ENCODE peak calls at places on chromosomes 13 and 19, in five cellular contexts. One of them, this sample, is unnamed.

GRCh38 chr13:73107970-73108369 is 49.2 kb downstream of the KLF5 start:
- DNase-seq in heart right ventricle: no peak
- DNase-seq in left lung: no peak
- DNase-seq in GM23338: no peak
- DNase-seq in CD8-positive, alpha-beta T cell: no peak
- DNase-seq in this sample: no peak

GRCh38 chr19:19539738-19540703 is 2.0 kb downstream of the CILP2 start:
- DNase-seq in heart right ventricle: peak; percentile 73
- DNase-seq in left lung: peak; percentile 96
- DNase-seq in GM23338: peak; percentile 98
- DNase-seq in CD8-positive, alpha-beta T cell: peak; percentile 41
- DNase-seq in this sample: no peak

GRCh38 chr13:53250272-53250875 is 221.8 kb downstream of the OLFM4 start:
- DNase-seq in heart right ventricle: no peak
- DNase-seq in left lung: no peak
- DNase-seq in GM23338: peak; percentile 92
- DNase-seq in CD8-positive, alpha-beta T cell: no peak
- DNase-seq in this sample: no peak

GRCh38 chr19:58318297-58318696 is 8.5 kb upstream of the ZSCAN22 start:
- DNase-seq in heart right ventricle: no peak
- DNase-seq in left lung: no peak
- DNase-seq in GM23338: no peak
- DNase-seq in CD8-positive, alpha-beta T cell: no peak
- DNase-seq in this sample: no peak

GRCh38 chr19:18104793-18105131 is 7.2 kb downstream of the MAST3 start:
- DNase-seq in heart right ventricle: no peak
- DNase-seq in left lung: no peak
- DNase-seq in GM23338: no peak
- DNase-seq in CD8-positive, alpha-beta T cell: no peak
- DNase-seq in this sample: no peak

GRCh38 chr13:43448605-43449004 is 338.2 kb downstream of the ENOX1 start:
- DNase-seq in heart right ventricle: no peak
- DNase-seq in left lung: no peak
- DNase-seq in GM23338: no peak
- DNase-seq in CD8-positive, alpha-beta T cell: no peak
- DNase-seq in this sample: no peak

GRCh38 chr19:19657397-19657783 is 6.1 kb downstream of the ATP13A1 start:
- DNase-seq in heart right ventricle: no peak
- DNase-seq in left lung: peak; percentile 46
- DNase-seq in GM23338: no peak
- DNase-seq in CD8-positive, alpha-beta T cell: no peak
- DNase-seq in this sample: no peak

GRCh38 chr13:77521194-77521593 is 14.3 kb upstream of the SCEL start:
- DNase-seq in heart right ventricle: no peak
- DNase-seq in left lung: no peak
- DNase-seq in GM23338: no peak
- DNase-seq in CD8-positive, alpha-beta T cell: no peak
- DNase-seq in this sample: no peak

GRCh38 chr13:110047511-110047910 is 259.4 kb downstream of the COL4A1 start:
- DNase-seq in heart right ventricle: peak; percentile 58
- DNase-seq in left lung: no peak
- DNase-seq in GM23338: no peak
- DNase-seq in CD8-positive, alpha-beta T cell: no peak
- DNase-seq in this sample: no peak

GRCh38 chr19:46494115-46494935 is 1.3 kb downstream of the PNMA8B start:
- DNase-seq in heart right ventricle: peak; percentile 17
- DNase-seq in left lung: peak; percentile 67
- DNase-seq in GM23338: peak; percentile 45
- DNase-seq in CD8-positive, alpha-beta T cell: no peak
- DNase-seq in this sample: no peak

GRCh38 chr19:55347442-55348009 is 7.0 kb downstream of the COX6B2 start:
- DNase-seq in heart right ventricle: no peak
- DNase-seq in left lung: no peak
- DNase-seq in GM23338: no peak
- DNase-seq in CD8-positive, alpha-beta T cell: no peak
- DNase-seq in this sample: no peak

GRCh38 chr13:32309812-32310706 is 5.1 kb downstream of the ZAR1L start:
- DNase-seq in heart right ventricle: no peak
- DNase-seq in left lung: no peak
- DNase-seq in GM23338: peak; percentile 74
- DNase-seq in CD8-positive, alpha-beta T cell: no peak
- DNase-seq in this sample: no peak

GRCh38 chr13:39322836-39323585 is 280.0 kb downstream of the LHFPL6 start:
- DNase-seq in heart right ventricle: no peak
- DNase-seq in left lung: no peak
- DNase-seq in GM23338: no peak
- DNase-seq in CD8-positive, alpha-beta T cell: no peak
- DNase-seq in this sample: no peak

GRCh38 chr19:49017666-49018351 is 918 bp upstream of the LHB start:
- DNase-seq in heart right ventricle: peak; percentile 55
- DNase-seq in left lung: peak; percentile 85
- DNase-seq in GM23338: peak; percentile 83
- DNase-seq in CD8-positive, alpha-beta T cell: peak; percentile 50
- DNase-seq in this sample: no peak

DNA sequence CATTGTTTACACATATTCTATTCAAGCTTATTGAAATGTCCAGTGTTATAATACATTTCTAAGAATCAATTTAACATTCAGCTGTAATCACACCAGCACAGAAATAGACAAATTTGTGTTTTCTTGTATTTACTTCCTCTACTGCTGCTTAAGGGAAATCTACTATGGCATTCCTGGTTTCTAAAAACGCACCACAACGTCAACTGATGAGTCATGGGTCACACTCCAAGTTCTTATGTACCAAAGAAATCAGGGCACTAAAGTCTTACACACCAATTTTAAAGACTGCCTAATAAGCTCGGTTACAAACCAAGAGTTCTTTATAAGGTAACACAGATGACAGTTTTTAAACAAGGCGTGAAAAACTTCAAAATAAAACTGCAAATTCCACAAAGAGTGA is 13.2 kb downstream of the LNX2 start:
- DNase-seq in heart right ventricle: no peak
- DNase-seq in left lung: no peak
- DNase-seq in GM23338: no peak
- DNase-seq in CD8-positive, alpha-beta T cell: no peak
- DNase-seq in this sample: no peak
- H3K4me1 ChIP-seq in heart right ventricle: peaks cover 46% of the 10 kb centered on the region
- H3K4me1 ChIP-seq in left lung: peaks cover 4% of the 10 kb centered on the region
- H3K4me1 ChIP-seq in GM23338: peaks cover 10% of the 10 kb centered on the region
- H3K4me1 ChIP-seq in CD8-positive, alpha-beta T cell: no peaks in the 10 kb centered on the region
- H3K4me1 ChIP-seq in this sample: no peaks in the 10 kb centered on the region

GRCh38 chr13:104773775-104774174 is 1707.6 kb upstream of the SLC10A2 start:
- DNase-seq in heart right ventricle: no peak
- DNase-seq in left lung: no peak
- DNase-seq in GM23338: peak; percentile 86
- DNase-seq in CD8-positive, alpha-beta T cell: no peak
- DNase-seq in this sample: no peak
- TF ChIP-seq CTCF in heart right ventricle: peak; percentile 53
- TF ChIP-seq CTCF in left lung: peak; percentile 22
- TF ChIP-seq CTCF in GM23338: peak; percentile 71
- TF ChIP-seq CTCF in CD8-positive, alpha-beta T cell: peak; percentile 56
- TF ChIP-seq CTCF in this sample: no peak

GRCh38 chr19:50667177-50667758 is 18.0 kb downstream of the C19orf81 start:
- DNase-seq in heart right ventricle: no peak
- DNase-seq in left lung: no peak
- DNase-seq in GM23338: peak; percentile 43
- DNase-seq in CD8-positive, alpha-beta T cell: no peak
- DNase-seq in this sample: no peak

GRCh38 chr19:50668416-50669318 is 19.4 kb downstream of the C19orf81 start:
- DNase-seq in heart right ventricle: no peak
- DNase-seq in left lung: no peak
- DNase-seq in GM23338: no peak
- DNase-seq in CD8-positive, alpha-beta T cell: no peak
- DNase-seq in this sample: no peak

GRCh38 chr19:50667759-50668231 is 18.6 kb downstream of the C19orf81 start:
- DNase-seq in heart right ventricle: no peak
- DNase-seq in left lung: no peak
- DNase-seq in GM23338: peak; percentile 39
- DNase-seq in CD8-positive, alpha-beta T cell: no peak
- DNase-seq in this sample: no peak

GRCh38 chr19:50670102-50670380 is 20.8 kb downstream of the C19orf81 start:
- DNase-seq in heart right ventricle: no peak
- DNase-seq in left lung: no peak
- DNase-seq in GM23338: no peak
- DNase-seq in CD8-positive, alpha-beta T cell: no peak
- DNase-seq in this sample: no peak

GRCh38 chr19:50669319-50670101 is 20.3 kb downstream of the C19orf81 start:
- DNase-seq in heart right ventricle: no peak
- DNase-seq in left lung: no peak
- DNase-seq in GM23338: peak; percentile 35
- DNase-seq in CD8-positive, alpha-beta T cell: peak; percentile 20
- DNase-seq in this sample: no peak
- H3K4me1 ChIP-seq in heart right ventricle: peaks cover 5% of the 10 kb centered on the region
- H3K4me1 ChIP-seq in left lung: no peaks in the 10 kb centered on the region
- H3K4me1 ChIP-seq in GM23338: peaks cover 16% of the 10 kb centered on the region
- H3K4me1 ChIP-seq in CD8-positive, alpha-beta T cell: peaks cover 5% of the 10 kb centered on the region
- H3K4me1 ChIP-seq in this sample: peaks cover 8% of the 10 kb centered on the region

DNA sequence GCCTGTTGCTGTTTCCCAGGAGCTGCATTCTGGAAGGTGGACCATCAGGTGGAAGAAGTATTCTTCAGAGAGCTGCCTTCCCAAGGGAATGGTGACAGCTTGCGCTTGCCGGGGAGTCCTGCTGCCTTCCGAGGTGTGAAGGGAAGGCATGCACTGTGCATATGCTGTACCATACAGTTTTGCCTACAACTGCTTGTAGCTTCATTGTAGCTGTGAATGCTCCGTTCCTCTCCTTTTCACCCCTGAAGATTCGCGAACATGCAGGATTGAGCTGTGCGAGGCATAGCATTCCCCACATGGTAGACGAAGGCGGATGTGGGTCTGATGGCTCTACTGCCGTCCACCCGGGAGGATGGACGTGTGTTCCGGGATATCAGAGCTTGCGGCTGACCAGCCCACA is 243.2 kb upstream of the TSHZ3 start:
- DNase-seq in heart right ventricle: no peak
- DNase-seq in left lung: no peak
- DNase-seq in GM23338: no peak
- DNase-seq in CD8-positive, alpha-beta T cell: no peak
- DNase-seq in this sample: no peak
- TF ChIP-seq CTCF in heart right ventricle: no peak
- TF ChIP-seq CTCF in left lung: no peak
- TF ChIP-seq CTCF in GM23338: no peak
- TF ChIP-seq CTCF in CD8-positive, alpha-beta T cell: no peak
- TF ChIP-seq CTCF in this sample: no peak

DNA sequence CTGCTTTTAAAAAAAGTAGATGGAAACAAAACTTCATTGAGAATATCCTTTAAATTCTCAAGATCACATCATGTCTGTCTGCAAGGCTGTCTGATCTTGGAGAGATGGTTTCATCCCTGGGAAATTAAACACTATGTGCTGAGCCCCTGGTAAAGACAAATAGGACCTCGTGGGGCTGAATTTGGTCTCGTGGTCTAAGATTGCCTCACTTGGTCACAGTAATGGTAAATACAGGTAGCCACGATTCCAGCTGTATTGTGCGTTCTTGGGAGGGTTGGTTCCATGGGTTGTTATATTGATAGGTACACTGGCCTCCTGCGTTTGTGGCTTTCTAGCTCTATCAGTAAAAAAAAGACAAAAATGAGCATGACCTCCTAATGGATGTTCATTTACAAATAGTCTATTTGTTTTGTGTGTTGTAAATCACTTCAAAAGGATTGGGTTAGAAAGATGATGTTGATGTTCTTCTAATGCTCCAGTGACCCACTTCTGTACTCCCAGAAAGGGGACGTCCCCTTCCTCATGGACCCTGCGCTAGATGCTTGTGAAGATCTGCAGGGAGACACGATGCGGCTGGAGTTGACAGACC is 1.7 kb downstream of the CEBPG start:
- DNase-seq in heart right ventricle: no peak
- DNase-seq in left lung: no peak
- DNase-seq in GM23338: no peak
- DNase-seq in CD8-positive, alpha-beta T cell: no peak
- DNase-seq in this sample: no peak
- H3K4me1 ChIP-seq in heart right ventricle: peaks cover 49% of the 10 kb centered on the region
- H3K4me1 ChIP-seq in left lung: peaks cover 20% of the 10 kb centered on the region
- H3K4me1 ChIP-seq in GM23338: peaks cover 43% of the 10 kb centered on the region
- H3K4me1 ChIP-seq in CD8-positive, alpha-beta T cell: peaks cover 15% of the 10 kb centered on the region
- H3K4me1 ChIP-seq in this sample: no peaks in the 10 kb centered on the region

GRCh38 chr19:40425450-40426287 is at the start of gene SERTAD1:
- DNase-seq in heart right ventricle: peak; percentile 100
- DNase-seq in left lung: peak; percentile 99
- DNase-seq in GM23338: peak; percentile 100
- DNase-seq in CD8-positive, alpha-beta T cell: peak; percentile 100
- DNase-seq in this sample: peak; percentile 100
- TF ChIP-seq CTCF in heart right ventricle: peak; percentile 68
- TF ChIP-seq CTCF in left lung: peak; percentile 74
- TF ChIP-seq CTCF in GM23338: peak; percentile 67
- TF ChIP-seq CTCF in CD8-positive, alpha-beta T cell: peak; percentile 55
- TF ChIP-seq CTCF in this sample: peak; percentile 70